ENCODE peak calls at places on chromosomes 1 and 21, in seven cellular contexts. I is transverse colon, K is ovary, R is midbrain, H is fibroblast of lung, B is fibroblast of pulmonary artery, L is mucosa of descending colon. E is an unnamed sample.

GRCh38 chr21:42373908-42374455 is 7.6 kb upstream of the TFF1 start:
- DNase-seq in I (no peak), K (no peak), R (no peak), H (no peak), B (no peak), L (peak; percentile 36), E (no peak)

GRCh38 chr1:77271851-77272250 is 10.0 kb upstream of the AK5 start:
- DNase-seq in I (no peak), K (no peak), R (no peak), H (peak; percentile 74), B (peak; percentile 66), L (no peak), E (peak; percentile 76)

GRCh38 chr1:28509705-28510349 is 4.0 kb downstream of the RCC1 start:
- DNase-seq in I (no peak), K (no peak), R (no peak), H (peak; percentile 30), B (no peak), L (no peak), E (peak; percentile 22)

GRCh38 chr21:43676391-43676790 is 17.0 kb downstream of the RRP1B start:
- DNase-seq in I (no peak), K (no peak), R (no peak), H (no peak), B (no peak), L (no peak), E (no peak)

GRCh38 chr1:4171480-4172450 is 271.7 kb upstream of the C1orf174 start:
- DNase-seq in I (no peak), K (no peak), R (no peak), H (no peak), B (no peak), L (no peak), E (no peak)

GRCh38 chr1:203672354-203672753 is 45.7 kb downstream of the ATP2B4 start:
- DNase-seq in I (peak; percentile 46), K (no peak), R (no peak), H (peak; percentile 89), B (peak; percentile 61), L (peak; percentile 51), E (peak; percentile 52)

GRCh38 chr1:162381383-162381782 is at the start of gene C1orf226:
- DNase-seq in I (peak; percentile 46), K (no peak), R (no peak), H (no peak), B (no peak), L (no peak), E (no peak)

GRCh38 chr1:242425232-242425631 is 99.3 kb downstream of the PLD5 start:
- DNase-seq in I (no peak), K (no peak), R (no peak), H (no peak), B (no peak), L (no peak), E (peak; percentile 6)

GRCh38 chr1:180964609-180965008 is 51.9 kb downstream of the KIAA1614 start:
- DNase-seq in I (no peak), K (no peak), R (no peak), H (no peak), B (no peak), L (no peak), E (no peak)